ENCODE peak calls at places on chromosomes 7 and 10, in six cellular contexts. D is right lobe of liver, K is Peyer's patch, V is spleen, M is lung, W is lower lobe of right lung. Y is an unnamed sample.

GRCh38 chr7:97418312-97418711 is 300.8 kb downstream of the SDHAF3 start:
- DNase-seq in D (no peak), K (no peak), V (no peak), M (no peak), W (no peak), Y (no peak)

GRCh38 chr10:61454541-61454940 is 1.4 kb upstream of the TMEM26 start:
- DNase-seq in D (no peak), K (no peak), V (no peak), M (no peak), W (no peak), Y (no peak)

GRCh38 chr10:109898666-109899577 is 24.4 kb downstream of the XPNPEP1 start:
- DNase-seq in D (peak; percentile 63), K (no peak), V (no peak), M (no peak), W (no peak), Y (no peak)

GRCh38 chr7:66070222-66070621 is 5.4 kb upstream of the ASL start:
- DNase-seq in D (no peak), K (no peak), V (no peak), M (no peak), W (no peak), Y (no peak)

GRCh38 chr10:24444337-24444736 is 235.4 kb downstream of the KIAA1217 start:
- DNase-seq in D (no peak), K (no peak), V (no peak), M (no peak), W (no peak), Y (no peak)

GRCh38 chr7:120860151-120860550 is 2.2 kb upstream of the TSPAN12 start:
- DNase-seq in D (no peak), K (no peak), V (no peak), M (no peak), W (no peak), Y (no peak)

GRCh38 chr10:96505150-96506136 is 8.3 kb downstream of the TLL2 start:
- DNase-seq in D (no peak), K (no peak), V (no peak), M (no peak), W (no peak), Y (no peak)

GRCh38 chr7:121083790-121084251 is 95.3 kb downstream of the CPED1 start:
- DNase-seq in D (no peak), K (no peak), V (no peak), M (no peak), W (no peak), Y (no peak)

GRCh38 chr10:12337973-12338372 is 11.4 kb upstream of the CAMK1D start:
- DNase-seq in D (no peak), K (no peak), V (no peak), M (no peak), W (no peak), Y (no peak)

GRCh38 chr10:87844837-87845623 is 18.3 kb downstream of the KLLN start:
- DNase-seq in D (no peak), K (peak; percentile 69), V (no peak), M (no peak), W (no peak), Y (no peak)

GRCh38 chr7:132509667-132510066 is 66.6 kb downstream of the PLXNA4 start:
- DNase-seq in D (no peak), K (no peak), V (no peak), M (no peak), W (no peak), Y (no peak)

GRCh38 chr7:3346082-3346481 is 45.0 kb downstream of the SDK1 start:
- DNase-seq in D (no peak), K (no peak), V (no peak), M (no peak), W (no peak), Y (no peak)

GRCh38 chr7:85887133-85887532 is 700.3 kb upstream of the SEMA3D start:
- DNase-seq in D (no peak), K (no peak), V (no peak), M (no peak), W (no peak), Y (no peak)

GRCh38 chr10:28300027-28300426 is 2.8 kb downstream of the MPP7 start:
- DNase-seq in D (no peak), K (no peak), V (no peak), M (no peak), W (no peak), Y (no peak)

GRCh38 chr10:19701427-19702052 is 114.7 kb upstream of the PLXDC2 start:
- DNase-seq in D (no peak), K (no peak), V (no peak), M (no peak), W (no peak), Y (no peak)

GRCh38 chr7:20402297-20403230 is 71.9 kb downstream of the ITGB8 start:
- DNase-seq in D (no peak), K (no peak), V (no peak), M (no peak), W (no peak), Y (no peak)

GRCh38 chr7:40604601-40605438 is 470.0 kb downstream of the SUGCT start:
- DNase-seq in D (peak; percentile 69), K (no peak), V (peak; percentile 85), M (peak; percentile 50), W (peak; percentile 70), Y (no peak)

GRCh38 chr10:20596065-20596760 is 300.9 kb downstream of the NEBL start:
- DNase-seq in D (no peak), K (no peak), V (no peak), M (no peak), W (no peak), Y (no peak)

GRCh38 chr7:64887756-64888508 is 15.1 kb upstream of the ZNF273 start:
- DNase-seq in D (no peak), K (peak; percentile 70), V (no peak), M (peak; percentile 45), W (peak; percentile 61), Y (peak; percentile 58)

GRCh38 chr10:6226216-6226615 is 23.5 kb downstream of the PFKFB3 start:
- DNase-seq in D (peak; percentile 46), K (no peak), V (no peak), M (no peak), W (peak; percentile 20), Y (no peak)
- H3K36me3 ChIP-seq in D (no peaks in the 10 kb centered on the region), K (peaks cover 99% of the 10 kb centered on the region), V (peaks cover 5% of the 10 kb centered on the region), M (peaks cover 78% of the 10 kb centered on the region), W (peaks cover 100% of the 10 kb centered on the region), Y (peaks cover 82% of the 10 kb centered on the region)

GRCh38 chr10:126375926-126376554 is 12.2 kb downstream of the ADAM12 start:
- DNase-seq in D (no peak), K (no peak), V (no peak), M (no peak), W (no peak), Y (no peak)
- H3K36me3 ChIP-seq in D (no peaks in the 10 kb centered on the region), K (no peaks in the 10 kb centered on the region), V (no peaks in the 10 kb centered on the region), M (no peaks in the 10 kb centered on the region), W (no peaks in the 10 kb centered on the region), Y (no peaks in the 10 kb centered on the region)

GRCh38 chr10:63744060-63744941 is 223.1 kb downstream of the REEP3 start:
- DNase-seq in D (no peak), K (no peak), V (no peak), M (no peak), W (no peak), Y (no peak)

GRCh38 chr10:63735305-63735704 is 214.1 kb downstream of the REEP3 start:
- DNase-seq in D (no peak), K (no peak), V (no peak), M (no peak), W (no peak), Y (no peak)

DNA sequence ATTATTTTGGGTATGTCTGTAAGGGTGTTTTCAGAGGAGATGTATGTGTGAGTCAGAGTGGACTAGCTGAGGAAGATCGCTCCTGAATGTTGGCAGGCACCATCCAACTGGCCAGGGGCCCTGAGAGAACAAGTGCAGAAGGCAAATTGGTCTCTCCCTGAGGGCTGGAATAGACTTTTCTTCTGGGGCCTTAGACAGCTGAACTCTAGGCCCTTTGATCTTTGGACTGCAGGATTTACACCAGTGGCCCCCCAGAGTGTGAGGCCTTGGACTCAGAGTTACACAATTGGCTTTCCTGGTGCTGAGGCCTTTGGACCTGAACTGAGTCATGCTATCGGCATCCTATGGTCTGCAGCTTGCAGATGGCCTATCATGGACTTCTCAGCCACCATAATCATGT is 217.2 kb downstream of the REEP3 start:
- DNase-seq in D (peak; percentile 61), K (peak; percentile 82), V (no peak), M (no peak), W (no peak), Y (no peak)
- H3K36me3 ChIP-seq in D (no peaks in the 10 kb centered on the region), K (no peaks in the 10 kb centered on the region), V (no peaks in the 10 kb centered on the region), M (no peaks in the 10 kb centered on the region), W (no peaks in the 10 kb centered on the region), Y (no peaks in the 10 kb centered on the region)

GRCh38 chr7:898855-899681 is 22.7 kb downstream of the GET4 start:
- DNase-seq in D (no peak), K (no peak), V (peak; percentile 76), M (no peak), W (no peak), Y (no peak)

GRCh38 chr7:900331-901040 is 24.1 kb downstream of the GET4 start:
- DNase-seq in D (no peak), K (no peak), V (no peak), M (no peak), W (no peak), Y (no peak)

GRCh38 chr7:898460-898854 is 22.1 kb downstream of the GET4 start:
- DNase-seq in D (no peak), K (no peak), V (no peak), M (no peak), W (no peak), Y (no peak)

GRCh38 chr7:901041-901387 is 24.7 kb downstream of the GET4 start:
- DNase-seq in D (no peak), K (no peak), V (no peak), M (no peak), W (no peak), Y (no peak)

GRCh38 chr7:899806-900205 is 23.5 kb downstream of the GET4 start:
- DNase-seq in D (no peak), K (no peak), V (no peak), M (no peak), W (no peak), Y (no peak)
- H3K36me3 ChIP-seq in D (no peaks in the 10 kb centered on the region), K (peaks cover 67% of the 10 kb centered on the region), V (no peaks in the 10 kb centered on the region), M (peaks cover 39% of the 10 kb centered on the region), W (peaks cover 56% of the 10 kb centered on the region), Y (peaks cover 29% of the 10 kb centered on the region)

DNA sequence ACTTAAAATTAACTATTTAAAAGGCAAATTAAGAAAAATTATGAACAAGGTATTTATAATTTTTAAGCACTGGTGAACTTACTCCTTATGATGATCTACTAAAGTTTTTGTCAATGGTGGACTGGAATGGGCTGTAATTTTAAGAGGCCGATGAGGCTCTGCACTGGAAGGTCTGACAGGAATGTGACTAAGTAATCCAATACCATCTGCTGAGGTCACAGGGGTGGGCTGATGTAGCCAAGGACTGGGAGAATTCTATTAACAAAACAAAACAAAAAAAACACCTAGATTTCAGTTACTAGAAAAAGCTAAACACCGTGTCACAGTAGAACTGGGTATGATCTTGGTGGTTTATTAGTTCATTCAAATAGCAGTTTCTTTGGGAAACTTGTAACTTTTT is 75.9 kb downstream of the NRBF2 start:
- DNase-seq in D (no peak), K (no peak), V (no peak), M (no peak), W (no peak), Y (no peak)
- H3K36me3 ChIP-seq in D (no peaks in the 10 kb centered on the region), K (peaks cover 31% of the 10 kb centered on the region), V (no peaks in the 10 kb centered on the region), M (peaks cover 11% of the 10 kb centered on the region), W (peaks cover 55% of the 10 kb centered on the region), Y (peaks cover 18% of the 10 kb centered on the region)